ENCODE peak calls at places on chromosomes 7 and 10, in four cellular contexts. One of them, this sample, is unnamed.

GRCh38 chr7:26449175-26450165 is 157.8 kb downstream of the SNX10 start:
- DNase-seq in NCI-H1105: no peak
- DNase-seq in GM06990: no peak
- DNase-seq in stimulated activated CD4-positive, alpha-beta T cell treated with anti-CD3 and anti-CD28 coated beads, Interleukin-15, amount 100 ng/mL, for 1 hour: no peak
- DNase-seq in this sample: no peak

GRCh38 chr10:63165249-63165648 is 32.1 kb downstream of the NRBF2 start:
- DNase-seq in NCI-H1105: no peak
- DNase-seq in GM06990: no peak
- DNase-seq in stimulated activated CD4-positive, alpha-beta T cell treated with anti-CD3 and anti-CD28 coated beads, Interleukin-15, amount 100 ng/mL, for 1 hour: no peak
- DNase-seq in this sample: no peak

GRCh38 chr10:69456880-69457693 is 5.8 kb downstream of the TSPAN15 start:
- DNase-seq in NCI-H1105: no peak
- DNase-seq in GM06990: no peak
- DNase-seq in stimulated activated CD4-positive, alpha-beta T cell treated with anti-CD3 and anti-CD28 coated beads, Interleukin-15, amount 100 ng/mL, for 1 hour: no peak
- DNase-seq in this sample: no peak

GRCh38 chr10:80487791-80488538 is 33.9 kb downstream of the TSPAN14 start:
- DNase-seq in NCI-H1105: no peak
- DNase-seq in GM06990: no peak
- DNase-seq in stimulated activated CD4-positive, alpha-beta T cell treated with anti-CD3 and anti-CD28 coated beads, Interleukin-15, amount 100 ng/mL, for 1 hour: no peak
- DNase-seq in this sample: no peak

GRCh38 chr7:46603780-46604725 is 683.0 kb upstream of the IGFBP3 start:
- DNase-seq in NCI-H1105: no peak
- DNase-seq in GM06990: no peak
- DNase-seq in stimulated activated CD4-positive, alpha-beta T cell treated with anti-CD3 and anti-CD28 coated beads, Interleukin-15, amount 100 ng/mL, for 1 hour: no peak
- DNase-seq in this sample: no peak

GRCh38 chr7:112448891-112449290 is 1.4 kb upstream of the IFRD1 start:
- DNase-seq in NCI-H1105: no peak
- DNase-seq in GM06990: no peak
- DNase-seq in stimulated activated CD4-positive, alpha-beta T cell treated with anti-CD3 and anti-CD28 coated beads, Interleukin-15, amount 100 ng/mL, for 1 hour: no peak
- DNase-seq in this sample: no peak

GRCh38 chr10:124541076-124541903 is 79.7 kb downstream of the LHPP start:
- DNase-seq in NCI-H1105: no peak
- DNase-seq in GM06990: no peak
- DNase-seq in stimulated activated CD4-positive, alpha-beta T cell treated with anti-CD3 and anti-CD28 coated beads, Interleukin-15, amount 100 ng/mL, for 1 hour: no peak
- DNase-seq in this sample: no peak

GRCh38 chr7:31986878-31987518 is 83.2 kb downstream of the PDE1C start:
- DNase-seq in NCI-H1105: no peak
- DNase-seq in GM06990: no peak
- DNase-seq in stimulated activated CD4-positive, alpha-beta T cell treated with anti-CD3 and anti-CD28 coated beads, Interleukin-15, amount 100 ng/mL, for 1 hour: no peak
- DNase-seq in this sample: no peak

GRCh38 chr7:2134740-2135139 is 98.0 kb downstream of the MAD1L1 start:
- DNase-seq in NCI-H1105: no peak
- DNase-seq in GM06990: no peak
- DNase-seq in stimulated activated CD4-positive, alpha-beta T cell treated with anti-CD3 and anti-CD28 coated beads, Interleukin-15, amount 100 ng/mL, for 1 hour: no peak
- DNase-seq in this sample: no peak

GRCh38 chr7:35727571-35727970 is 32.6 kb upstream of the HERPUD2 start:
- DNase-seq in NCI-H1105: no peak
- DNase-seq in GM06990: peak; percentile 59
- DNase-seq in stimulated activated CD4-positive, alpha-beta T cell treated with anti-CD3 and anti-CD28 coated beads, Interleukin-15, amount 100 ng/mL, for 1 hour: no peak
- DNase-seq in this sample: no peak

GRCh38 chr7:15352807-15353206 is 209.0 kb downstream of the AGMO start:
- DNase-seq in NCI-H1105: no peak
- DNase-seq in GM06990: no peak
- DNase-seq in stimulated activated CD4-positive, alpha-beta T cell treated with anti-CD3 and anti-CD28 coated beads, Interleukin-15, amount 100 ng/mL, for 1 hour: no peak
- DNase-seq in this sample: no peak

GRCh38 chr7:116422651-116423050 is 76.9 kb upstream of the CAV2 start:
- DNase-seq in NCI-H1105: no peak
- DNase-seq in GM06990: no peak
- DNase-seq in stimulated activated CD4-positive, alpha-beta T cell treated with anti-CD3 and anti-CD28 coated beads, Interleukin-15, amount 100 ng/mL, for 1 hour: no peak
- DNase-seq in this sample: no peak

GRCh38 chr7:85471740-85472139 is 284.9 kb upstream of the SEMA3D start:
- DNase-seq in NCI-H1105: no peak
- DNase-seq in GM06990: peak; percentile 14
- DNase-seq in stimulated activated CD4-positive, alpha-beta T cell treated with anti-CD3 and anti-CD28 coated beads, Interleukin-15, amount 100 ng/mL, for 1 hour: no peak
- DNase-seq in this sample: no peak

GRCh38 chr7:15602236-15602635 is 40.4 kb upstream of the AGMO start:
- DNase-seq in NCI-H1105: peak; percentile 31
- DNase-seq in GM06990: no peak
- DNase-seq in stimulated activated CD4-positive, alpha-beta T cell treated with anti-CD3 and anti-CD28 coated beads, Interleukin-15, amount 100 ng/mL, for 1 hour: no peak
- DNase-seq in this sample: no peak

GRCh38 chr10:44287408-44287807 is 97.5 kb downstream of the CXCL12 start:
- DNase-seq in NCI-H1105: no peak
- DNase-seq in GM06990: no peak
- DNase-seq in stimulated activated CD4-positive, alpha-beta T cell treated with anti-CD3 and anti-CD28 coated beads, Interleukin-15, amount 100 ng/mL, for 1 hour: no peak
- DNase-seq in this sample: no peak

GRCh38 chr7:100679129-100679926 is 5.8 kb downstream of the GNB2 start:
- DNase-seq in NCI-H1105: no peak
- DNase-seq in GM06990: no peak
- DNase-seq in stimulated activated CD4-positive, alpha-beta T cell treated with anti-CD3 and anti-CD28 coated beads, Interleukin-15, amount 100 ng/mL, for 1 hour: no peak
- DNase-seq in this sample: no peak

GRCh38 chr10:70084189-70084588 is 31.5 kb downstream of the MACROH2A2 start:
- DNase-seq in NCI-H1105: no peak
- DNase-seq in GM06990: no peak
- DNase-seq in stimulated activated CD4-positive, alpha-beta T cell treated with anti-CD3 and anti-CD28 coated beads, Interleukin-15, amount 100 ng/mL, for 1 hour: no peak
- DNase-seq in this sample: no peak

GRCh38 chr7:50657341-50657873 is 92.2 kb upstream of the DDC start:
- DNase-seq in NCI-H1105: no peak
- DNase-seq in GM06990: no peak
- DNase-seq in stimulated activated CD4-positive, alpha-beta T cell treated with anti-CD3 and anti-CD28 coated beads, Interleukin-15, amount 100 ng/mL, for 1 hour: no peak
- DNase-seq in this sample: no peak

GRCh38 chr7:19146699-19147098 is 1.5 kb upstream of the FERD3L start:
- DNase-seq in NCI-H1105: no peak
- DNase-seq in GM06990: no peak
- DNase-seq in stimulated activated CD4-positive, alpha-beta T cell treated with anti-CD3 and anti-CD28 coated beads, Interleukin-15, amount 100 ng/mL, for 1 hour: no peak
- DNase-seq in this sample: no peak

GRCh38 chr10:17644485-17644964 is 574 bp downstream of the STAM start:
- DNase-seq in NCI-H1105: no peak
- DNase-seq in GM06990: no peak
- DNase-seq in stimulated activated CD4-positive, alpha-beta T cell treated with anti-CD3 and anti-CD28 coated beads, Interleukin-15, amount 100 ng/mL, for 1 hour: no peak
- DNase-seq in this sample: no peak

GRCh38 chr7:9608560-9608959 is 1175.2 kb downstream of the NXPH1 start:
- DNase-seq in NCI-H1105: no peak
- DNase-seq in GM06990: no peak
- DNase-seq in stimulated activated CD4-positive, alpha-beta T cell treated with anti-CD3 and anti-CD28 coated beads, Interleukin-15, amount 100 ng/mL, for 1 hour: no peak
- DNase-seq in this sample: no peak

GRCh38 chr10:46550076-46550790 is 6.2 kb downstream of the GPRIN2 start:
- DNase-seq in NCI-H1105: no peak
- DNase-seq in GM06990: no peak
- DNase-seq in stimulated activated CD4-positive, alpha-beta T cell treated with anti-CD3 and anti-CD28 coated beads, Interleukin-15, amount 100 ng/mL, for 1 hour: no peak
- DNase-seq in this sample: no peak

GRCh38 chr10:15461353-15462108 is 90.4 kb upstream of the FAM171A1 start:
- DNase-seq in NCI-H1105: no peak
- DNase-seq in GM06990: no peak
- DNase-seq in stimulated activated CD4-positive, alpha-beta T cell treated with anti-CD3 and anti-CD28 coated beads, Interleukin-15, amount 100 ng/mL, for 1 hour: no peak
- DNase-seq in this sample: no peak

GRCh38 chr7:38950309-38950708 is 27.4 kb upstream of the POU6F2 start:
- DNase-seq in NCI-H1105: no peak
- DNase-seq in GM06990: no peak
- DNase-seq in stimulated activated CD4-positive, alpha-beta T cell treated with anti-CD3 and anti-CD28 coated beads, Interleukin-15, amount 100 ng/mL, for 1 hour: no peak
- DNase-seq in this sample: no peak

GRCh38 chr10:130261306-130261705 is 125.1 kb downstream of the GLRX3 start:
- DNase-seq in NCI-H1105: no peak
- DNase-seq in GM06990: no peak
- DNase-seq in stimulated activated CD4-positive, alpha-beta T cell treated with anti-CD3 and anti-CD28 coated beads, Interleukin-15, amount 100 ng/mL, for 1 hour: no peak
- DNase-seq in this sample: no peak

GRCh38 chr7:603152-603941 is 83.7 kb upstream of the PDGFA start:
- DNase-seq in NCI-H1105: no peak
- DNase-seq in GM06990: no peak
- DNase-seq in stimulated activated CD4-positive, alpha-beta T cell treated with anti-CD3 and anti-CD28 coated beads, Interleukin-15, amount 100 ng/mL, for 1 hour: no peak
- DNase-seq in this sample: no peak